ENCODE peak calls at places on chromosomes 5 and 9, in ten cellular contexts. C, O, Z, B, Q, N, D, W, L and G are unnamed samples.

GRCh38 chr5:89676634-89677033 is 732.9 kb downstream of the CETN3 start:
- DNase-seq in C (no peak), O (no peak), Z (no peak), B (no peak), Q (no peak), N (no peak), D (no peak), W (no peak), L (no peak), G (no peak)

GRCh38 chr9:70120834-70121510 is 77.3 kb downstream of the MAMDC2 start:
- DNase-seq in C (peak; percentile 86), O (peak; percentile 98), Z (no peak), B (peak; percentile 97), Q (peak; percentile 85), N (no peak), D (peak; percentile 96), W (peak; percentile 87), L (peak; percentile 61), G (no peak)

GRCh38 chr9:111120526-111120925 is 82.3 kb upstream of the LPAR1 start:
- DNase-seq in C (no peak), O (no peak), Z (no peak), B (no peak), Q (no peak), N (no peak), D (no peak), W (no peak), L (no peak), G (no peak)

GRCh38 chr9:136274786-136275654 is 28.9 kb downstream of the CCDC187 start:
- DNase-seq in C (no peak), O (no peak), Z (no peak), B (no peak), Q (no peak), N (no peak), D (no peak), W (no peak), L (no peak), G (no peak)

GRCh38 chr5:127492854-127493738 is 24.3 kb upstream of the PRRC1 start:
- DNase-seq in C (peak; percentile 40), O (peak; percentile 72), Z (peak; percentile 30), B (peak; percentile 75), Q (peak; percentile 12), N (peak; percentile 38), D (peak; percentile 56), W (peak; percentile 40), L (no peak), G (no peak)

GRCh38 chr9:79154806-79155205 is 417.0 kb upstream of the TLE4 start:
- DNase-seq in C (peak; percentile 25), O (no peak), Z (no peak), B (no peak), Q (no peak), N (no peak), D (peak; percentile 1), W (no peak), L (no peak), G (no peak)

GRCh38 chr5:102853680-102854079 is 98.6 kb downstream of the PAM start:
- DNase-seq in C (no peak), O (peak; percentile 47), Z (no peak), B (peak; percentile 57), Q (no peak), N (no peak), D (peak; percentile 92), W (no peak), L (no peak), G (no peak)

GRCh38 chr5:134784241-134784920 is 25.8 kb downstream of the DDX46 start:
- DNase-seq in C (no peak), O (peak; percentile 15), Z (no peak), B (peak; percentile 15), Q (no peak), N (no peak), D (peak; percentile 11), W (no peak), L (no peak), G (no peak)

GRCh38 chr5:56155085-56155484 is 78.0 kb downstream of the ANKRD55 start:
- DNase-seq in C (no peak), O (no peak), Z (no peak), B (no peak), Q (no peak), N (no peak), D (no peak), W (no peak), L (no peak), G (no peak)

GRCh38 chr5:135244620-135245021 is 154.4 kb downstream of the MACROH2A1 start:
- DNase-seq in C (no peak), O (no peak), Z (no peak), B (no peak), Q (no peak), N (no peak), D (no peak), W (no peak), L (peak; percentile 7), G (no peak)

GRCh38 chr9:124480621-124480981 is 26.6 kb downstream of the NR5A1 start:
- DNase-seq in C (peak; percentile 76), O (peak; percentile 48), Z (no peak), B (peak; percentile 19), Q (peak; percentile 75), N (peak; percentile 85), D (peak; percentile 20), W (no peak), L (no peak), G (peak; percentile 93)

GRCh38 chr9:127742435-127743088 is 7.5 kb upstream of the TOR2A start:
- DNase-seq in C (peak; percentile 88), O (peak; percentile 78), Z (no peak), B (no peak), Q (peak; percentile 87), N (peak; percentile 67), D (peak; percentile 90), W (no peak), L (no peak), G (no peak)

GRCh38 chr5:32136342-32136741 is 37.8 kb downstream of the GOLPH3 start:
- DNase-seq in C (no peak), O (peak; percentile 61), Z (no peak), B (no peak), Q (no peak), N (no peak), D (peak; percentile 23), W (no peak), L (no peak), G (no peak)

GRCh38 chr9:120729796-120730195 is 15.5 kb upstream of the MEGF9 start:
- DNase-seq in C (no peak), O (no peak), Z (no peak), B (no peak), Q (no peak), N (no peak), D (no peak), W (no peak), L (no peak), G (no peak)

GRCh38 chr5:72188176-72188575 is 80.9 kb downstream of the MAP1B start:
- DNase-seq in C (no peak), O (no peak), Z (no peak), B (no peak), Q (no peak), N (no peak), D (no peak), W (no peak), L (no peak), G (no peak)

GRCh38 chr9:133683494-133684460 is 47.6 kb downstream of the DBH start:
- DNase-seq in C (peak; percentile 56), O (peak; percentile 26), Z (no peak), B (peak; percentile 61), Q (peak; percentile 48), N (no peak), D (peak; percentile 5), W (no peak), L (no peak), G (no peak)